ENCODE peak calls at places on chromosomes 11 and 22, in six cellular contexts. One of them, this sample, is unnamed.

GRCh38 chr22:44587004-44587793 is 89.2 kb upstream of the RTL6 start:
- DNase-seq in mesendoderm: peak
- DNase-seq in effector memory CD4-positive, alpha-beta T cell: no peak
- DNase-seq in esophagus squamous epithelium: no peak
- DNase-seq in coronary artery: peak
- DNase-seq in mucosa of descending colon: no peak
- DNase-seq in this sample: no peak

GRCh38 chr11:124170801-124171586 is 12.2 kb upstream of the OR10D3 start:
- DNase-seq in coronary artery: no peak
- DNase-seq in effector memory CD4-positive, alpha-beta T cell: no peak
- DNase-seq in mucosa of descending colon: no peak
- DNase-seq in esophagus squamous epithelium: no peak
- DNase-seq in mesendoderm: no peak
- DNase-seq in this sample: no peak

GRCh38 chr11:18521123-18521522 is 5.6 kb downstream of the TSG101 start:
- DNase-seq in coronary artery: no peak
- DNase-seq in effector memory CD4-positive, alpha-beta T cell: no peak
- DNase-seq in esophagus squamous epithelium: no peak
- DNase-seq in mesendoderm: no peak
- DNase-seq in mucosa of descending colon: no peak
- DNase-seq in this sample: no peak

GRCh38 chr11:112795142-112795815 is 165.9 kb upstream of the NCAM1 start:
- DNase-seq in coronary artery: peak
- DNase-seq in effector memory CD4-positive, alpha-beta T cell: no peak
- DNase-seq in esophagus squamous epithelium: no peak
- DNase-seq in mesendoderm: peak
- DNase-seq in mucosa of descending colon: no peak
- DNase-seq in this sample: no peak

GRCh38 chr11:67281552-67282150 is 7.5 kb upstream of the ANKRD13D start:
- DNase-seq in mesendoderm: no peak
- DNase-seq in coronary artery: no peak
- DNase-seq in effector memory CD4-positive, alpha-beta T cell: no peak
- DNase-seq in esophagus squamous epithelium: no peak
- DNase-seq in mucosa of descending colon: peak
- DNase-seq in this sample: no peak

GRCh38 chr11:45724145-45724544 is 58.7 kb upstream of the CHST1 start:
- DNase-seq in coronary artery: no peak
- DNase-seq in mesendoderm: no peak
- DNase-seq in esophagus squamous epithelium: no peak
- DNase-seq in effector memory CD4-positive, alpha-beta T cell: no peak
- DNase-seq in mucosa of descending colon: no peak
- DNase-seq in this sample: no peak

GRCh38 chr11:97772696-97773095 is 1248.1 kb upstream of the CNTN5 start:
- DNase-seq in coronary artery: no peak
- DNase-seq in esophagus squamous epithelium: no peak
- DNase-seq in mesendoderm: no peak
- DNase-seq in mucosa of descending colon: no peak
- DNase-seq in effector memory CD4-positive, alpha-beta T cell: no peak
- DNase-seq in this sample: no peak

GRCh38 chr11:122727101-122727929 is 71.8 kb downstream of the UBASH3B start:
- DNase-seq in mucosa of descending colon: no peak
- DNase-seq in esophagus squamous epithelium: no peak
- DNase-seq in coronary artery: no peak
- DNase-seq in mesendoderm: no peak
- DNase-seq in effector memory CD4-positive, alpha-beta T cell: no peak
- DNase-seq in this sample: no peak

GRCh38 chr11:60915250-60915914 is 1.4 kb downstream of the TMEM109 start:
- DNase-seq in mesendoderm: peak
- DNase-seq in esophagus squamous epithelium: no peak
- DNase-seq in coronary artery: no peak
- DNase-seq in effector memory CD4-positive, alpha-beta T cell: peak
- DNase-seq in mucosa of descending colon: peak
- DNase-seq in this sample: no peak

GRCh38 chr22:19636696-19637355 is 77.5 kb upstream of the SEPTIN5 start:
- DNase-seq in mesendoderm: no peak
- DNase-seq in coronary artery: peak
- DNase-seq in effector memory CD4-positive, alpha-beta T cell: no peak
- DNase-seq in esophagus squamous epithelium: no peak
- DNase-seq in mucosa of descending colon: no peak
- DNase-seq in this sample: no peak

GRCh38 chr11:65310215-65310614 is 4.5 kb upstream of the CDC42EP2 start:
- DNase-seq in effector memory CD4-positive, alpha-beta T cell: no peak
- DNase-seq in mesendoderm: no peak
- DNase-seq in coronary artery: no peak
- DNase-seq in esophagus squamous epithelium: no peak
- DNase-seq in mucosa of descending colon: no peak
- DNase-seq in this sample: peak

GRCh38 chr11:122723576-122723975 is 68.1 kb downstream of the UBASH3B start:
- DNase-seq in mesendoderm: no peak
- DNase-seq in effector memory CD4-positive, alpha-beta T cell: no peak
- DNase-seq in esophagus squamous epithelium: no peak
- DNase-seq in coronary artery: no peak
- DNase-seq in mucosa of descending colon: no peak
- DNase-seq in this sample: no peak

GRCh38 chr22:41057076-41057475 is 35.3 kb upstream of the EP300 start:
- DNase-seq in mucosa of descending colon: no peak
- DNase-seq in esophagus squamous epithelium: no peak
- DNase-seq in effector memory CD4-positive, alpha-beta T cell: no peak
- DNase-seq in mesendoderm: no peak
- DNase-seq in coronary artery: no peak
- DNase-seq in this sample: no peak

GRCh38 chr11:64935634-64936081 is at the start of gene GPHA2:
- DNase-seq in mucosa of descending colon: no peak
- DNase-seq in coronary artery: no peak
- DNase-seq in esophagus squamous epithelium: no peak
- DNase-seq in effector memory CD4-positive, alpha-beta T cell: no peak
- DNase-seq in mesendoderm: peak
- DNase-seq in this sample: peak

GRCh38 chr22:35425546-35425945 is 25.6 kb downstream of the MCM5 start:
- DNase-seq in mesendoderm: no peak
- DNase-seq in esophagus squamous epithelium: no peak
- DNase-seq in coronary artery: no peak
- DNase-seq in effector memory CD4-positive, alpha-beta T cell: no peak
- DNase-seq in mucosa of descending colon: no peak
- DNase-seq in this sample: no peak

GRCh38 chr11:82775736-82776346 is 42.2 kb upstream of the FAM181B start:
- DNase-seq in esophagus squamous epithelium: no peak
- DNase-seq in coronary artery: no peak
- DNase-seq in mesendoderm: peak
- DNase-seq in effector memory CD4-positive, alpha-beta T cell: no peak
- DNase-seq in mucosa of descending colon: peak
- DNase-seq in this sample: no peak

GRCh38 chr11:117623831-117624271 is 173.2 kb downstream of the DSCAML1 start:
- DNase-seq in mucosa of descending colon: no peak
- DNase-seq in coronary artery: no peak
- DNase-seq in mesendoderm: no peak
- DNase-seq in effector memory CD4-positive, alpha-beta T cell: no peak
- DNase-seq in esophagus squamous epithelium: no peak
- DNase-seq in this sample: no peak

GRCh38 chr11:78720281-78720989 is 145.8 kb upstream of the NARS2 start:
- DNase-seq in mesendoderm: no peak
- DNase-seq in mucosa of descending colon: no peak
- DNase-seq in esophagus squamous epithelium: no peak
- DNase-seq in effector memory CD4-positive, alpha-beta T cell: no peak
- DNase-seq in coronary artery: no peak
- DNase-seq in this sample: no peak

GRCh38 chr11:104254347-104254746 is 90.4 kb upstream of the PDGFD start:
- DNase-seq in mesendoderm: peak
- DNase-seq in coronary artery: no peak
- DNase-seq in mucosa of descending colon: peak
- DNase-seq in effector memory CD4-positive, alpha-beta T cell: no peak
- DNase-seq in esophagus squamous epithelium: no peak
- DNase-seq in this sample: peak

GRCh38 chr11:43937434-43938411 is 4.7 kb upstream of the C11orf96 start:
- DNase-seq in effector memory CD4-positive, alpha-beta T cell: no peak
- DNase-seq in esophagus squamous epithelium: no peak
- DNase-seq in coronary artery: no peak
- DNase-seq in mesendoderm: no peak
- DNase-seq in mucosa of descending colon: no peak
- DNase-seq in this sample: no peak

GRCh38 chr11:67642490-67643120 is 3.0 kb upstream of the TBX10 start:
- DNase-seq in mesendoderm: no peak
- DNase-seq in coronary artery: no peak
- DNase-seq in mucosa of descending colon: no peak
- DNase-seq in esophagus squamous epithelium: no peak
- DNase-seq in effector memory CD4-positive, alpha-beta T cell: no peak
- DNase-seq in this sample: no peak

GRCh38 chr11:10592331-10592730 is 23.9 kb upstream of the LYVE1 start:
- DNase-seq in mesendoderm: peak
- DNase-seq in mucosa of descending colon: no peak
- DNase-seq in effector memory CD4-positive, alpha-beta T cell: no peak
- DNase-seq in coronary artery: no peak
- DNase-seq in esophagus squamous epithelium: no peak
- DNase-seq in this sample: no peak

GRCh38 chr11:130162733-130163132 is 3.2 kb downstream of the ST14 start:
- DNase-seq in esophagus squamous epithelium: no peak
- DNase-seq in mesendoderm: no peak
- DNase-seq in coronary artery: no peak
- DNase-seq in mucosa of descending colon: peak
- DNase-seq in effector memory CD4-positive, alpha-beta T cell: no peak
- DNase-seq in this sample: no peak
- H3K4me3 ChIP-seq in esophagus squamous epithelium: no peak
- H3K4me3 ChIP-seq in mesendoderm: no peak
- H3K4me3 ChIP-seq in coronary artery: no peak
- H3K4me3 ChIP-seq in mucosa of descending colon: no peak
- H3K4me3 ChIP-seq in effector memory CD4-positive, alpha-beta T cell: no peak
- H3K4me3 ChIP-seq in this sample: no peak

GRCh38 chr22:42066937-42067336 is 3.7 kb downstream of the NAGA start:
- DNase-seq in mucosa of descending colon: peak
- DNase-seq in mesendoderm: no peak
- DNase-seq in esophagus squamous epithelium: no peak
- DNase-seq in effector memory CD4-positive, alpha-beta T cell: no peak
- DNase-seq in coronary artery: no peak
- DNase-seq in this sample: no peak

GRCh38 chr22:42067706-42068350 is 2.8 kb downstream of the NAGA start:
- DNase-seq in coronary artery: no peak
- DNase-seq in esophagus squamous epithelium: no peak
- DNase-seq in mucosa of descending colon: peak
- DNase-seq in effector memory CD4-positive, alpha-beta T cell: no peak
- DNase-seq in mesendoderm: no peak
- DNase-seq in this sample: peak

GRCh38 chr22:42066133-42066761 is 4.4 kb downstream of the NAGA start:
- DNase-seq in mucosa of descending colon: peak
- DNase-seq in coronary artery: no peak
- DNase-seq in esophagus squamous epithelium: no peak
- DNase-seq in mesendoderm: no peak
- DNase-seq in effector memory CD4-positive, alpha-beta T cell: no peak
- DNase-seq in this sample: peak

GRCh38 chr22:42064629-42065028 is 6.0 kb downstream of the NAGA start:
- DNase-seq in effector memory CD4-positive, alpha-beta T cell: no peak
- DNase-seq in esophagus squamous epithelium: no peak
- DNase-seq in coronary artery: no peak
- DNase-seq in mesendoderm: no peak
- DNase-seq in mucosa of descending colon: peak
- DNase-seq in this sample: peak

DNA sequence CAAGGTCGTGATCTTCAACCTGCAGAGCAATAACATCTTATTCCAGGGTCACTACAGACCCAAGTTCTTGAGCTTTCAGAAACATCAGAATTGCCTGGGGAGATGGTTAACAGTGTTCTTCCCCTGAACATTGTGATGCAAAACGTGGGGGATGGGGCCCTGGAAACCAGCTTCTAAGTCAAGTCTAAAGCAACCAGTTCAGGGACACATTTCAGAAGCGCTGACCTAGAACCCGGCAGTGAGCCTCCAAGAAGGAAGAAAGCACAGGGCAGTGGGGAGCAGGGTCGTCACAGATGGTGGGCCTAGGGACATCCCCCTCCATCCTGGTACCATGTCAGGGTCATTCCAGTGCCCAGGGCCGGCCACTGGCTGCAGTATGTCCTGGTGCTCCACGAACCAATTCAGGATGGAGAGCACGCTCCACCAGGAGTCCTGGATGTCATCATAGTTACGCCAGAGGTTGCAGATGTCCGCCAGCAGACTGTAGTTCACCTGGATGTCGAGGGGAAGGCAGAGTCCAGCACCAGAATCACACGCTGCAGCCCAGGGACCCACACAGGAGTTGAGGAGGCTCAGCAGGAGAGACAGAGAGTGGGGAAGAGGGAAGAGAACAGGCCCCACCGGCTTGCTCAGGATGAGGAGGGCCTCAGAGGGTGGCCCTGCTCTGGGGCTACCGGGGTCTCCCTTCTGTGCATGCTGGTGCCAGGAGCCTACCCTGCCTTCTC is 5.0 kb downstream of the NAGA start:
- DNase-seq in esophagus squamous epithelium: no peak
- DNase-seq in coronary artery: no peak
- DNase-seq in mesendoderm: peak
- DNase-seq in effector memory CD4-positive, alpha-beta T cell: no peak
- DNase-seq in mucosa of descending colon: peak
- DNase-seq in this sample: no peak
- H3K4me3 ChIP-seq in esophagus squamous epithelium: no peak
- H3K4me3 ChIP-seq in coronary artery: no peak
- H3K4me3 ChIP-seq in mesendoderm: no peak
- H3K4me3 ChIP-seq in effector memory CD4-positive, alpha-beta T cell: no peak
- H3K4me3 ChIP-seq in mucosa of descending colon: no peak
- H3K4me3 ChIP-seq in this sample: no peak

GRCh38 chr11:57778318-57779037 is 16.9 kb downstream of the CTNND1 start:
- DNase-seq in coronary artery: peak
- DNase-seq in mucosa of descending colon: peak
- DNase-seq in mesendoderm: peak
- DNase-seq in esophagus squamous epithelium: no peak
- DNase-seq in effector memory CD4-positive, alpha-beta T cell: no peak
- DNase-seq in this sample: peak
- H3K4me3 ChIP-seq in coronary artery: peak
- H3K4me3 ChIP-seq in mucosa of descending colon: peak
- H3K4me3 ChIP-seq in mesendoderm: no peak
- H3K4me3 ChIP-seq in esophagus squamous epithelium: peak
- H3K4me3 ChIP-seq in effector memory CD4-positive, alpha-beta T cell: no peak
- H3K4me3 ChIP-seq in this sample: peak

DNA sequence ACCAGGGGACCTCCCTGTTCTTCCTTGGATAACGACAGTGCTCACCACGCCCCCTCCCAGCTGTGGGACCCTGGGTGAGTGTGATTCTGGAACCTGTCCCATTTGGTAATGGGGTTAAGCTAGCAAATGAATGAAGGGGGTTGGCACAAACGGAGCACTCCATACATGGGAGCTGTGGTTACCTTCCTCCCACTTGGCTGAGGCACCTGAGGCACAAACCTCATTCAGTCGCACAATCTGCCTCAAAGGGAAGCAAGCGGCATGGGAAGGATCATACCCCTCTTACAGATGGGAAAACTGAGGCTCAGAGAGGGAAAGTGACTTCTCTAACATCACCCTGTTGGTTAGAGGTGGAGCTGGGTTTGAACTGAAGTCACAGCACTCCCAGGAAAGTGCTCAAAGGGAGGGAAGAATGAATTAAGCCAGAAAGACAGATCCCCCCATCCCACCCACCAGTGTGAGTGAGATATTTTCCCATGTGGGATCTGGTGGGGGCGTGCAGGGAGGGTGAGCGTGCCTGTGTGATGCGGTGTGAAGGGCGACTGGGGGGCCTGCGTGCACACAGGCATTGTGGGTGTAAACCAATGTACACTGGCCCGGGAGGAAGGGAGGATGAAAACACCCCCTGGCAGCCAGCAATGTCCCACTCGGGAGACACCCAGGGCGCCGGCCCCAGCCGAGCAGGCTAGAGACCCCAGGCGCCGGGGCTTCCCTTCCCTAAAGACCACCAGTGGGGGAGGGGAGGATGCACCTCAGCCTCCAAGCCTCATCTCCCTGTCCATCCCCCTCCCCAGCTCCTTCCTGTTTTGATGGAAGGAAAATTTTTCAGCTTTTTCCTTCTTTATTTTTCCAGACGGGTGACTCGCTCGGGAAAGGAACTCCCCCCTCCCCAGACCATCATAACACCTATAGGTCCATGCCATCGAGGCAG is 7.9 kb upstream of the PDGFB start:
- DNase-seq in mesendoderm: peak
- DNase-seq in coronary artery: no peak
- DNase-seq in mucosa of descending colon: no peak
- DNase-seq in esophagus squamous epithelium: no peak
- DNase-seq in effector memory CD4-positive, alpha-beta T cell: no peak
- DNase-seq in this sample: peak
- H3K4me3 ChIP-seq in mesendoderm: no peak
- H3K4me3 ChIP-seq in coronary artery: peak
- H3K4me3 ChIP-seq in mucosa of descending colon: no peak
- H3K4me3 ChIP-seq in esophagus squamous epithelium: no peak
- H3K4me3 ChIP-seq in effector memory CD4-positive, alpha-beta T cell: no peak
- H3K4me3 ChIP-seq in this sample: no peak